ENCODE peak calls at places on chromosomes 3 and 15, in eight cellular contexts. W, D, J, M, V, Z, B and L are unnamed samples.

GRCh38 chr3:52355526-52355925 is 39.4 kb downstream of the DNAH1 start:
- DNase-seq in D (no peak), M (no peak), B (no peak), V (no peak), W (no peak), Z (no peak), J (no peak), L (no peak)

GRCh38 chr3:133401374-133402135 is 1.7 kb downstream of the BFSP2 start:
- DNase-seq in D (no peak), J (no peak), M (no peak), B (no peak), V (no peak), Z (no peak), W (no peak), L (no peak)

GRCh38 chr15:92158426-92158825 is 235.3 kb upstream of the ST8SIA2 start:
- DNase-seq in M (no peak), D (no peak), J (no peak), V (no peak), B (no peak), Z (no peak), W (no peak), L (peak; percentile 10)

GRCh38 chr3:4524423-4524769 is 31.2 kb downstream of the ITPR1 start:
- DNase-seq in D (no peak), J (no peak), W (no peak), M (no peak), B (no peak), V (no peak), Z (no peak), L (no peak)

GRCh38 chr15:66097151-66098018 is 156.2 kb downstream of the MEGF11 start:
- DNase-seq in W (no peak), V (no peak), B (no peak), D (no peak), J (no peak), M (no peak), Z (no peak), L (no peak)

GRCh38 chr3:112650472-112650871 is 9.5 kb upstream of the CCDC80 start:
- DNase-seq in Z (no peak), V (no peak), B (no peak), W (no peak), J (no peak), M (no peak), D (no peak), L (no peak)

GRCh38 chr3:13518516-13519351 is 30.2 kb upstream of the FBLN2 start:
- DNase-seq in Z (no peak), J (no peak), D (no peak), B (peak; percentile 85), V (no peak), M (peak; percentile 94), W (no peak), L (no peak)

GRCh38 chr3:132245547-132245946 is 71.7 kb upstream of the ACP3 start:
- DNase-seq in D (no peak), J (no peak), Z (no peak), B (no peak), W (no peak), V (no peak), M (no peak), L (no peak)

GRCh38 chr3:36461588-36461987 is 81.3 kb downstream of the STAC start:
- DNase-seq in V (no peak), W (no peak), M (no peak), D (no peak), Z (no peak), B (no peak), J (no peak), L (no peak)

GRCh38 chr3:187961366-187961765 is 192.6 kb upstream of the LPP start:
- DNase-seq in Z (no peak), V (no peak), J (no peak), M (no peak), W (no peak), D (no peak), B (no peak), L (no peak)

GRCh38 chr3:177835917-177836316 is 638.6 kb upstream of the TBL1XR1 start:
- DNase-seq in D (no peak), W (no peak), Z (no peak), V (no peak), J (no peak), B (no peak), M (no peak), L (no peak)

GRCh38 chr15:76330281-76330680 is 6.3 kb upstream of the ISL2 start:
- DNase-seq in D (peak; percentile 66), J (no peak), W (peak; percentile 47), V (no peak), Z (no peak), B (peak; percentile 38), M (peak; percentile 73), L (no peak)

GRCh38 chr3:166560253-166560652 is 723.0 kb upstream of the BCHE start:
- DNase-seq in Z (no peak), M (no peak), B (no peak), D (peak; percentile 25), V (no peak), J (no peak), W (no peak), L (no peak)

GRCh38 chr3:194162817-194163584 is 27.1 kb downstream of the HES1 start:
- DNase-seq in D (no peak), V (no peak), Z (no peak), W (no peak), J (no peak), B (no peak), M (no peak), L (no peak)

GRCh38 chr3:73259841-73260240 is 198.4 kb downstream of the EBLN2 start:
- DNase-seq in M (no peak), J (no peak), W (no peak), B (no peak), D (no peak), V (no peak), Z (no peak), L (no peak)

GRCh38 chr3:77460326-77460725 is 420.4 kb downstream of the ROBO2 start:
- DNase-seq in D (no peak), Z (no peak), J (no peak), M (no peak), B (no peak), W (no peak), V (no peak), L (no peak)

GRCh38 chr3:26623409-26624208 is 1.0 kb downstream of the LRRC3B start:
- DNase-seq in M (no peak), Z (no peak), D (peak; percentile 54), V (no peak), W (no peak), B (no peak), J (no peak), L (no peak)

GRCh38 chr3:171172070-171172469 is 145.6 kb upstream of the SLC2A2 start:
- DNase-seq in M (no peak), V (no peak), D (peak; percentile 38), J (no peak), Z (no peak), W (no peak), B (no peak), L (no peak)

GRCh38 chr15:31391687-31392671 is 65.3 kb downstream of the KLF13 start:
- DNase-seq in V (peak; percentile 74), Z (peak; percentile 46), W (peak; percentile 91), D (peak; percentile 71), B (peak; percentile 92), M (peak; percentile 94), J (peak; percentile 70), L (peak; percentile 64)

GRCh38 chr3:170623524-170623923 is 37.6 kb upstream of the SLC7A14 start:
- DNase-seq in V (no peak), M (no peak), W (no peak), D (no peak), B (no peak), Z (no peak), J (no peak), L (no peak)

GRCh38 chr15:100879461-100880138 is at the start of gene ALDH1A3:
- DNase-seq in M (no peak), W (peak; percentile 40), Z (no peak), V (no peak), D (peak; percentile 48), B (peak; percentile 47), J (no peak), L (no peak)

GRCh38 chr3:140552898-140553297 is 125.0 kb upstream of the TRIM42 start:
- DNase-seq in J (no peak), B (peak; percentile 21), V (no peak), W (no peak), M (no peak), D (no peak), Z (no peak), L (no peak)

GRCh38 chr15:71530116-71530515 is 280.2 kb upstream of the NR2E3 start:
- DNase-seq in Z (no peak), W (no peak), J (no peak), V (no peak), M (no peak), B (no peak), D (no peak), L (no peak)

GRCh38 chr3:35616346-35616745 is 23.0 kb upstream of the ARPP21 start:
- DNase-seq in M (no peak), B (no peak), V (no peak), J (no peak), Z (no peak), D (no peak), W (no peak), L (no peak)

GRCh38 chr3:158420654-158421396 is 150.2 kb upstream of the MLF1 start:
- DNase-seq in D (no peak), V (no peak), J (no peak), W (no peak), Z (no peak), M (no peak), B (no peak), L (no peak)

GRCh38 chr15:26243382-26243781 is 380.3 kb upstream of the ATP10A start:
- DNase-seq in D (no peak), M (peak; percentile 5), V (no peak), J (no peak), B (no peak), W (no peak), Z (no peak), L (no peak)

GRCh38 chr3:46713048-46713897 is 4.4 kb downstream of the PRSS50 start:
- DNase-seq in Z (no peak), W (peak; percentile 1), V (no peak), D (peak; percentile 8), M (no peak), J (no peak), B (peak; percentile 4), L (no peak)

GRCh38 chr15:70704166-70704565 is 59.2 kb downstream of the UACA start:
- DNase-seq in D (no peak), J (no peak), Z (no peak), M (no peak), W (no peak), V (no peak), B (no peak), L (no peak)

GRCh38 chr3:124964432-124964831 is 29.9 kb upstream of the MUC13 start:
- DNase-seq in B (no peak), W (no peak), M (no peak), D (no peak), V (no peak), J (no peak), Z (no peak), L (no peak)

GRCh38 chr15:74010929-74011540 is 16.5 kb downstream of the PML start:
- DNase-seq in B (no peak), J (no peak), V (no peak), D (no peak), Z (no peak), M (no peak), W (no peak), L (no peak)